ENCODE peak calls at places on chromosome 7, in five cellular contexts. W, U, Z, I and L are unnamed samples.
A peak's percentile ranks its signal among the peaks of the same experiment; 100 is the strongest.

GRCh38 chr7:151367304-151367703 is 25.7 kb downstream of the NUB1 start:
- DNase-seq in Z (no peak), I (no peak), U (no peak), W (no peak), L (no peak)

GRCh38 chr7:498678-499641 is 20.7 kb downstream of the PDGFA start:
- DNase-seq in Z (peak; percentile 57), U (no peak), I (no peak), W (no peak), L (no peak)

GRCh38 chr7:74355091-74355490 is 65.9 kb downstream of the CLIP2 start:
- DNase-seq in W (peak; percentile 51), I (no peak), Z (peak; percentile 58), U (no peak), L (no peak)

GRCh38 chr7:137006293-137006692 is 137.8 kb downstream of the CHRM2 start:
- DNase-seq in I (no peak), U (no peak), W (no peak), Z (no peak), L (no peak)

GRCh38 chr7:98314469-98314868 is 33.0 kb downstream of the BRI3 start:
- DNase-seq in Z (no peak), W (no peak), U (no peak), I (no peak), L (no peak)

GRCh38 chr7:115782716-115783460 is 247.7 kb downstream of the TFEC start:
- DNase-seq in Z (no peak), W (no peak), U (no peak), I (no peak), L (no peak)

GRCh38 chr7:95469187-95469586 is 16.6 kb upstream of the ASB4 start:
- DNase-seq in W (no peak), Z (no peak), I (no peak), U (no peak), L (no peak)

GRCh38 chr7:152862842-152863241 is 103.3 kb downstream of the ACTR3B start:
- DNase-seq in U (no peak), W (no peak), I (no peak), Z (no peak), L (no peak)

GRCh38 chr7:156152380-156152779 is 340.1 kb upstream of the SHH start:
- DNase-seq in W (no peak), I (no peak), Z (no peak), U (no peak), L (no peak)

GRCh38 chr7:86978804-86979506 is 80.5 kb downstream of the ELAPOR2 start:
- DNase-seq in W (no peak), Z (peak; percentile 67), U (no peak), I (peak; percentile 78), L (peak; percentile 89)

GRCh38 chr7:144854839-144855424 is 19.1 kb upstream of the TPK1 start:
- DNase-seq in I (peak; percentile 25), W (no peak), U (peak; percentile 6), Z (peak; percentile 46), L (no peak)

GRCh38 chr7:47724335-47724982 is 142.5 kb upstream of the TNS3 start:
- DNase-seq in I (no peak), Z (peak; percentile 75), W (no peak), U (no peak), L (no peak)

GRCh38 chr7:23863209-23863798 is 153.3 kb downstream of the STK31 start:
- DNase-seq in W (peak; percentile 39), Z (peak; percentile 76), U (no peak), I (peak; percentile 30), L (peak; percentile 10)

GRCh38 chr7:108557617-108558016 is 11.9 kb downstream of the THAP5 start:
- DNase-seq in W (no peak), Z (no peak), U (no peak), I (no peak), L (no peak)

GRCh38 chr7:78125884-78126283 is 327.3 kb downstream of the PHTF2 start:
- DNase-seq in I (no peak), U (no peak), Z (peak; percentile 49), W (peak; percentile 87), L (no peak)

GRCh38 chr7:26284995-26285632 is 6.5 kb upstream of the SNX10 start:
- DNase-seq in W (peak; percentile 54), Z (peak; percentile 42), I (peak; percentile 53), U (no peak), L (peak; percentile 14)

GRCh38 chr7:13990984-13991790 is 1.7 kb upstream of the ETV1 start:
- DNase-seq in W (peak; percentile 99), Z (peak; percentile 100), I (peak; percentile 22), U (peak; percentile 95), L (peak; percentile 67)

GRCh38 chr7:113764401-113765035 is 154.3 kb downstream of the PPP1R3A start:
- DNase-seq in U (no peak), Z (no peak), I (no peak), W (no peak), L (no peak)

GRCh38 chr7:70356975-70357374 is 758.7 kb downstream of the AUTS2 start:
- DNase-seq in Z (no peak), W (no peak), U (no peak), I (no peak), L (no peak)

GRCh38 chr7:137836113-137836509 is 10.7 kb downstream of the DGKI start:
- DNase-seq in Z (no peak), W (no peak), I (no peak), U (no peak), L (no peak)

GRCh38 chr7:155405399-155406318 is 52.3 kb upstream of the EN2 start:
- DNase-seq in I (no peak), W (no peak), Z (no peak), U (peak; percentile 28), L (no peak)

GRCh38 chr7:73900286-73900685 is 39.3 kb downstream of the TMEM270 start:
- DNase-seq in U (no peak), W (no peak), Z (no peak), I (no peak), L (no peak)

GRCh38 chr7:157253850-157254249 is 83.0 kb upstream of the DNAJB6 start:
- DNase-seq in Z (no peak), I (no peak), W (no peak), U (no peak), L (no peak)

GRCh38 chr7:73647725-73648592 is 19.7 kb upstream of the VPS37D start:
- DNase-seq in I (peak; percentile 13), U (no peak), W (no peak), Z (peak; percentile 84), L (no peak)

GRCh38 chr7:48074231-48074654 is 14.8 kb upstream of the UPP1 start:
- DNase-seq in Z (no peak), I (no peak), U (no peak), W (no peak), L (no peak)

GRCh38 chr7:14457567-14458453 is 444.7 kb downstream of the DGKB start:
- DNase-seq in I (peak; percentile 45), Z (peak; percentile 82), W (peak; percentile 79), U (peak; percentile 69), L (peak; percentile 37)

GRCh38 chr7:128247640-128248194 is 6.6 kb downstream of the LEP start:
- DNase-seq in W (no peak), U (no peak), I (no peak), Z (no peak), L (no peak)

GRCh38 chr7:48246073-48246472 is 74.8 kb downstream of the ABCA13 start:
- DNase-seq in I (no peak), Z (no peak), U (no peak), W (no peak), L (no peak)

GRCh38 chr7:69953319-69954067 is 355.2 kb downstream of the AUTS2 start:
- DNase-seq in I (no peak), Z (no peak), U (no peak), W (no peak), L (no peak)

GRCh38 chr7:69367785-69368184 is 230.5 kb upstream of the AUTS2 start:
- DNase-seq in W (no peak), U (no peak), I (no peak), Z (peak; percentile 20), L (no peak)

GRCh38 chr7:140596751-140597424 is 43.7 kb downstream of the DENND2A start:
- DNase-seq in U (no peak), I (no peak), W (no peak), Z (no peak), L (no peak)

GRCh38 chr7:96069361-96069760 is 252.5 kb downstream of the SLC25A13 start:
- DNase-seq in U (no peak), W (no peak), Z (no peak), I (no peak), L (no peak)

GRCh38 chr7:135759537-135759936 is 10.9 kb upstream of the FAM180A start:
- DNase-seq in I (no peak), U (no peak), W (no peak), Z (no peak), L (no peak)

GRCh38 chr7:25931156-25931555 is 220.8 kb upstream of the NFE2L3 start:
- DNase-seq in I (no peak), U (no peak), Z (no peak), W (no peak), L (no peak)

GRCh38 chr7:23653942-23654341 is 26.1 kb upstream of the FAM221A start:
- DNase-seq in I (no peak), Z (no peak), U (no peak), W (no peak), L (no peak)

GRCh38 chr7:133275008-133275407 is 22.1 kb downstream of the EXOC4 start:
- DNase-seq in I (no peak), U (no peak), Z (no peak), W (no peak), L (no peak)

GRCh38 chr7:96045181-96045580 is 272.8 kb downstream of the DYNC1I1 start:
- DNase-seq in W (no peak), U (no peak), I (no peak), Z (no peak), L (no peak)

GRCh38 chr7:27251136-27251512 is 8.5 kb downstream of the EVX1 start:
- DNase-seq in Z (no peak), W (no peak), I (no peak), U (no peak), L (no peak)

GRCh38 chr7:151137076-151137611 is 30.4 kb downstream of the GBX1 start:
- DNase-seq in U (no peak), Z (no peak), I (no peak), W (no peak), L (no peak)

GRCh38 chr7:80611779-80612178 is 26.7 kb upstream of the CD36 start:
- DNase-seq in Z (no peak), W (no peak), U (no peak), I (no peak), L (no peak)